ENCODE peak calls at places on chromosomes 7 and 10, in eight cellular contexts. One of them, this sample, is unnamed.
A peak's percentile ranks its signal among the peaks of the same experiment; 100 is the strongest.

GRCh38 chr7:80379034-80379433 is 132.8 kb downstream of the GNAT3 start:
- DNase-seq in gastrocnemius medialis: no peak
- DNase-seq in CD8-positive, alpha-beta memory T cell: no peak
- DNase-seq in transverse colon: no peak
- DNase-seq in neuronal stem cell: no peak
- DNase-seq in PC-9: no peak
- DNase-seq in uterus: no peak
- DNase-seq in CD8-positive, alpha-beta T cell: no peak
- DNase-seq in this sample: no peak

GRCh38 chr10:110408203-110408871 is 89.4 kb upstream of the DUSP5 start:
- DNase-seq in gastrocnemius medialis: no peak
- DNase-seq in CD8-positive, alpha-beta memory T cell: no peak
- DNase-seq in transverse colon: no peak
- DNase-seq in neuronal stem cell: no peak
- DNase-seq in PC-9: peak; percentile 94
- DNase-seq in uterus: no peak
- DNase-seq in CD8-positive, alpha-beta T cell: no peak
- DNase-seq in this sample: no peak

GRCh38 chr10:15472008-15472407 is 100.9 kb upstream of the FAM171A1 start:
- DNase-seq in gastrocnemius medialis: no peak
- DNase-seq in CD8-positive, alpha-beta memory T cell: no peak
- DNase-seq in transverse colon: no peak
- DNase-seq in neuronal stem cell: no peak
- DNase-seq in PC-9: no peak
- DNase-seq in uterus: no peak
- DNase-seq in CD8-positive, alpha-beta T cell: no peak
- DNase-seq in this sample: no peak

GRCh38 chr7:568681-569035 is 49.0 kb upstream of the PDGFA start:
- DNase-seq in gastrocnemius medialis: no peak
- DNase-seq in CD8-positive, alpha-beta memory T cell: no peak
- DNase-seq in transverse colon: no peak
- DNase-seq in neuronal stem cell: no peak
- DNase-seq in PC-9: no peak
- DNase-seq in uterus: no peak
- DNase-seq in CD8-positive, alpha-beta T cell: no peak
- DNase-seq in this sample: no peak

GRCh38 chr7:424301-424935 is 95.2 kb downstream of the PDGFA start:
- DNase-seq in gastrocnemius medialis: no peak
- DNase-seq in CD8-positive, alpha-beta memory T cell: no peak
- DNase-seq in transverse colon: no peak
- DNase-seq in neuronal stem cell: no peak
- DNase-seq in PC-9: no peak
- DNase-seq in uterus: no peak
- DNase-seq in CD8-positive, alpha-beta T cell: no peak
- DNase-seq in this sample: no peak

GRCh38 chr10:60399343-60399742 is 9.7 kb upstream of the ANK3 start:
- DNase-seq in gastrocnemius medialis: no peak
- DNase-seq in CD8-positive, alpha-beta memory T cell: no peak
- DNase-seq in transverse colon: no peak
- DNase-seq in neuronal stem cell: no peak
- DNase-seq in PC-9: no peak
- DNase-seq in uterus: no peak
- DNase-seq in CD8-positive, alpha-beta T cell: no peak
- DNase-seq in this sample: no peak

GRCh38 chr10:58755688-58756087 is 243.0 kb downstream of the BICC1 start:
- DNase-seq in gastrocnemius medialis: peak; percentile 38
- DNase-seq in CD8-positive, alpha-beta memory T cell: no peak
- DNase-seq in transverse colon: peak; percentile 10
- DNase-seq in neuronal stem cell: no peak
- DNase-seq in PC-9: no peak
- DNase-seq in uterus: peak; percentile 42
- DNase-seq in CD8-positive, alpha-beta T cell: no peak
- DNase-seq in this sample: peak; percentile 54

GRCh38 chr7:45185028-45185863 is 27.7 kb downstream of the RAMP3 start:
- DNase-seq in gastrocnemius medialis: no peak
- DNase-seq in CD8-positive, alpha-beta memory T cell: no peak
- DNase-seq in transverse colon: no peak
- DNase-seq in neuronal stem cell: no peak
- DNase-seq in PC-9: no peak
- DNase-seq in uterus: no peak
- DNase-seq in CD8-positive, alpha-beta T cell: no peak
- DNase-seq in this sample: no peak

GRCh38 chr7:151987748-151988529 is 31.7 kb downstream of the GALNTL5 start:
- DNase-seq in gastrocnemius medialis: no peak
- DNase-seq in CD8-positive, alpha-beta memory T cell: no peak
- DNase-seq in transverse colon: no peak
- DNase-seq in neuronal stem cell: no peak
- DNase-seq in PC-9: no peak
- DNase-seq in uterus: no peak
- DNase-seq in CD8-positive, alpha-beta T cell: no peak
- DNase-seq in this sample: no peak

GRCh38 chr7:130022115-130022514 is 29.1 kb downstream of the ZC3HC1 start:
- DNase-seq in gastrocnemius medialis: peak; percentile 66
- DNase-seq in CD8-positive, alpha-beta memory T cell: no peak
- DNase-seq in transverse colon: no peak
- DNase-seq in neuronal stem cell: no peak
- DNase-seq in PC-9: no peak
- DNase-seq in uterus: no peak
- DNase-seq in CD8-positive, alpha-beta T cell: no peak
- DNase-seq in this sample: no peak

GRCh38 chr7:105932835-105933477 is 30.1 kb upstream of the CDHR3 start:
- DNase-seq in gastrocnemius medialis: no peak
- DNase-seq in CD8-positive, alpha-beta memory T cell: no peak
- DNase-seq in transverse colon: peak; percentile 16
- DNase-seq in neuronal stem cell: peak; percentile 11
- DNase-seq in PC-9: no peak
- DNase-seq in uterus: no peak
- DNase-seq in CD8-positive, alpha-beta T cell: no peak
- DNase-seq in this sample: peak; percentile 52

GRCh38 chr10:70985824-70986336 is 97.5 kb upstream of the PCBD1 start:
- DNase-seq in gastrocnemius medialis: peak; percentile 13
- DNase-seq in CD8-positive, alpha-beta memory T cell: no peak
- DNase-seq in transverse colon: peak; percentile 48
- DNase-seq in neuronal stem cell: no peak
- DNase-seq in PC-9: peak; percentile 49
- DNase-seq in uterus: no peak
- DNase-seq in CD8-positive, alpha-beta T cell: no peak
- DNase-seq in this sample: no peak

GRCh38 chr10:58399410-58399809 is 14.2 kb downstream of the TFAM start:
- DNase-seq in gastrocnemius medialis: no peak
- DNase-seq in CD8-positive, alpha-beta memory T cell: no peak
- DNase-seq in transverse colon: no peak
- DNase-seq in neuronal stem cell: no peak
- DNase-seq in PC-9: no peak
- DNase-seq in uterus: no peak
- DNase-seq in CD8-positive, alpha-beta T cell: no peak
- DNase-seq in this sample: no peak

GRCh38 chr10:50582766-50583762 is 40.7 kb downstream of the SGMS1 start:
- DNase-seq in gastrocnemius medialis: no peak
- DNase-seq in CD8-positive, alpha-beta memory T cell: no peak
- DNase-seq in transverse colon: no peak
- DNase-seq in neuronal stem cell: no peak
- DNase-seq in PC-9: peak; percentile 76
- DNase-seq in uterus: no peak
- DNase-seq in CD8-positive, alpha-beta T cell: no peak
- DNase-seq in this sample: no peak

GRCh38 chr7:103065666-103066065 is 8.9 kb downstream of the FBXL13 start:
- DNase-seq in gastrocnemius medialis: no peak
- DNase-seq in CD8-positive, alpha-beta memory T cell: peak; percentile 57
- DNase-seq in transverse colon: peak; percentile 21
- DNase-seq in neuronal stem cell: peak; percentile 5
- DNase-seq in PC-9: no peak
- DNase-seq in uterus: no peak
- DNase-seq in CD8-positive, alpha-beta T cell: peak; percentile 44
- DNase-seq in this sample: peak; percentile 22

GRCh38 chr10:74189999-74190421 is 39.0 kb downstream of the ADK start:
- DNase-seq in gastrocnemius medialis: no peak
- DNase-seq in CD8-positive, alpha-beta memory T cell: no peak
- DNase-seq in transverse colon: peak; percentile 21
- DNase-seq in neuronal stem cell: no peak
- DNase-seq in PC-9: peak; percentile 98
- DNase-seq in uterus: no peak
- DNase-seq in CD8-positive, alpha-beta T cell: peak; percentile 27
- DNase-seq in this sample: no peak

GRCh38 chr10:96153065-96153464 is 23.0 kb downstream of the ZNF518A start:
- DNase-seq in gastrocnemius medialis: no peak
- DNase-seq in CD8-positive, alpha-beta memory T cell: no peak
- DNase-seq in transverse colon: no peak
- DNase-seq in neuronal stem cell: no peak
- DNase-seq in PC-9: no peak
- DNase-seq in uterus: no peak
- DNase-seq in CD8-positive, alpha-beta T cell: no peak
- DNase-seq in this sample: no peak

GRCh38 chr7:81159402-81159801 is 240.6 kb upstream of the SEMA3C start:
- DNase-seq in gastrocnemius medialis: no peak
- DNase-seq in CD8-positive, alpha-beta memory T cell: no peak
- DNase-seq in transverse colon: no peak
- DNase-seq in neuronal stem cell: no peak
- DNase-seq in PC-9: peak; percentile 52
- DNase-seq in uterus: no peak
- DNase-seq in CD8-positive, alpha-beta T cell: no peak
- DNase-seq in this sample: no peak

GRCh38 chr10:60868946-60869345 is 75.0 kb downstream of the RHOBTB1 start:
- DNase-seq in gastrocnemius medialis: no peak
- DNase-seq in CD8-positive, alpha-beta memory T cell: no peak
- DNase-seq in transverse colon: no peak
- DNase-seq in neuronal stem cell: no peak
- DNase-seq in PC-9: no peak
- DNase-seq in uterus: no peak
- DNase-seq in CD8-positive, alpha-beta T cell: no peak
- DNase-seq in this sample: no peak

GRCh38 chr7:91636728-91637127 is 243.8 kb downstream of the MTERF1 start:
- DNase-seq in gastrocnemius medialis: no peak
- DNase-seq in CD8-positive, alpha-beta memory T cell: no peak
- DNase-seq in transverse colon: no peak
- DNase-seq in neuronal stem cell: no peak
- DNase-seq in PC-9: no peak
- DNase-seq in uterus: no peak
- DNase-seq in CD8-positive, alpha-beta T cell: no peak
- DNase-seq in this sample: no peak

GRCh38 chr7:130397472-130397871 is 17.2 kb downstream of the CPA1 start:
- DNase-seq in gastrocnemius medialis: no peak
- DNase-seq in CD8-positive, alpha-beta memory T cell: no peak
- DNase-seq in transverse colon: no peak
- DNase-seq in neuronal stem cell: no peak
- DNase-seq in PC-9: no peak
- DNase-seq in uterus: no peak
- DNase-seq in CD8-positive, alpha-beta T cell: no peak
- DNase-seq in this sample: no peak

GRCh38 chr10:124092270-124093075 is 925 bp downstream of the CHST15 start:
- DNase-seq in gastrocnemius medialis: peak; percentile 49
- DNase-seq in CD8-positive, alpha-beta memory T cell: no peak
- DNase-seq in transverse colon: peak; percentile 77
- DNase-seq in neuronal stem cell: peak; percentile 57
- DNase-seq in PC-9: peak; percentile 43
- DNase-seq in uterus: peak; percentile 42
- DNase-seq in CD8-positive, alpha-beta T cell: no peak
- DNase-seq in this sample: peak; percentile 74
- H3K27ac ChIP-seq in gastrocnemius medialis: peak overlapping the region; percentile 79
- H3K27ac ChIP-seq in CD8-positive, alpha-beta memory T cell: no peak overlapping the region
- H3K27ac ChIP-seq in transverse colon: peak overlapping the region; percentile 94
- H3K27ac ChIP-seq in neuronal stem cell: no peak overlapping the region
- H3K27ac ChIP-seq in PC-9: peak overlapping the region; percentile 83
- H3K27ac ChIP-seq in uterus: peak overlapping the region; percentile 77
- H3K27ac ChIP-seq in CD8-positive, alpha-beta T cell: no peak overlapping the region
- H3K27ac ChIP-seq in this sample: peak overlapping the region; percentile 93

DNA sequence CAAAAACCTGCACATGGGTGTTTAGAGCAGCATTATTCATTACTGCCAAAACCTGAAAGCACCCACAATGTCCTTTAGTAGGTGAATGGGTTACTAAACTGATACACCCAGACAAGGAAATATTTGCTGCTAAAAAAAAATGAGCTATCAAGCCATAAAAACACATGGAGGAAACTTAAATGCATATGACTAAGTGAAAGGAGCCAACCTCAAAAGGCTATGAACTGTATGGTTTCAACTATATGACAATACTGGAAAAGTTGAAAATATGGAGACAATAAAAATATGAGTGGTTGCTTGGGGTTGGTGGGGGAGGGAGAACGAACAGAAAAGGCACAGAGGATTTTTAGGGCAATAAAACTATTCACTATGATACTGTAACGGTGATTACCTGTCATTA is 291.0 kb downstream of the TNS3 start:
- DNase-seq in gastrocnemius medialis: no peak
- DNase-seq in CD8-positive, alpha-beta memory T cell: no peak
- DNase-seq in transverse colon: no peak
- DNase-seq in neuronal stem cell: no peak
- DNase-seq in PC-9: no peak
- DNase-seq in uterus: no peak
- DNase-seq in CD8-positive, alpha-beta T cell: no peak
- DNase-seq in this sample: no peak
- H3K27ac ChIP-seq in gastrocnemius medialis: peak overlapping the region; percentile 82
- H3K27ac ChIP-seq in CD8-positive, alpha-beta memory T cell: no peak overlapping the region
- H3K27ac ChIP-seq in transverse colon: peak overlapping the region; percentile 53
- H3K27ac ChIP-seq in neuronal stem cell: no peak overlapping the region
- H3K27ac ChIP-seq in PC-9: peak overlapping the region; percentile 58
- H3K27ac ChIP-seq in uterus: no peak overlapping the region
- H3K27ac ChIP-seq in CD8-positive, alpha-beta T cell: no peak overlapping the region
- H3K27ac ChIP-seq in this sample: peak overlapping the region; percentile 70

DNA sequence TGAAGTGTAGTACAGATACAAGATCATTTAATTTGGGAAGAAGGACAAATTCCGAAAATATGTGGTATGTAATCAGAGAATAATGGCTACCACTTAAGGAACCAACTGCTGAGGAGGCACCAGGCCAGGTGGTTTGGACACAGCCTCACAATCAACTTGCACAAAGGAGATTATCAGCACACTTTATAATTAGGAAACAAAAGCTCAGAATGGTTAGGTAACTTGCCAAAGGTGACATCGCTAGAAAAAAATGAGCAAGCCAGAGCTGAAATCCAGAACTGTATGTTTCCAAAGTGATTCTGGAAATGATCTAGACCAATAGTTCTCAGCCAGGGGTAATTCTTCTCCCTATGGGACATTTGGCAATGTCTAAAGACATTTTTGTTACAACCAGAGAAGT is 36.6 kb downstream of the ERCC6 start:
- DNase-seq in gastrocnemius medialis: no peak
- DNase-seq in CD8-positive, alpha-beta memory T cell: no peak
- DNase-seq in transverse colon: no peak
- DNase-seq in neuronal stem cell: no peak
- DNase-seq in PC-9: no peak
- DNase-seq in uterus: no peak
- DNase-seq in CD8-positive, alpha-beta T cell: no peak
- DNase-seq in this sample: no peak
- H3K27ac ChIP-seq in gastrocnemius medialis: no peak overlapping the region
- H3K27ac ChIP-seq in CD8-positive, alpha-beta memory T cell: no peak overlapping the region
- H3K27ac ChIP-seq in transverse colon: no peak overlapping the region
- H3K27ac ChIP-seq in neuronal stem cell: no peak overlapping the region
- H3K27ac ChIP-seq in PC-9: no peak overlapping the region
- H3K27ac ChIP-seq in uterus: no peak overlapping the region
- H3K27ac ChIP-seq in CD8-positive, alpha-beta T cell: no peak overlapping the region
- H3K27ac ChIP-seq in this sample: no peak overlapping the region

DNA sequence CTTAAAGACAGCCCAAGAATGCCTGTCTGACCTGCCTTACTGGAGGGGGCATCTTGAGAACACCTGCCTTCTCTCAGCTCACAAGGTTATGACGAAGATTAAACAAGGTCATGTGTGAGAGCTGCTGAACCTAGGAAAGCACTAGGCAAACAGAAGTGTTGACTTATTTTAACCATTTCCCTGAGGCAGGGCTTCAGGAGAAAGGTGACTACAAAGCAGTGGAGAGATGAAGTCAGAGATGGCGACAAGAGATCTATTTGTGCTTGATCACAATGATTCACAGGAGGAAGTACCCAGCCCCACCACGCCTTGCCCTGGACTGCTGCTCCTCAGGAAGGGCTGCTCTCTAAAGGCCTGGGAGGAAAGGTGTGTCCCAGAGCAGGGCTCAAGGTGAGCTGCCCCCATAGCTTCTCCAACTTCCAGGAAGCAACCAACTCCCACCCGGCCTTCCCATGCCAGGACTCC is 27.8 kb downstream of the STN1 start:
- DNase-seq in gastrocnemius medialis: no peak
- DNase-seq in CD8-positive, alpha-beta memory T cell: no peak
- DNase-seq in transverse colon: peak; percentile 86
- DNase-seq in neuronal stem cell: no peak
- DNase-seq in PC-9: peak; percentile 99
- DNase-seq in uterus: no peak
- DNase-seq in CD8-positive, alpha-beta T cell: no peak
- DNase-seq in this sample: no peak
- H3K27ac ChIP-seq in gastrocnemius medialis: peak overlapping the region; percentile 14
- H3K27ac ChIP-seq in CD8-positive, alpha-beta memory T cell: no peak overlapping the region
- H3K27ac ChIP-seq in transverse colon: peak overlapping the region; percentile 78
- H3K27ac ChIP-seq in neuronal stem cell: no peak overlapping the region
- H3K27ac ChIP-seq in PC-9: peak overlapping the region; percentile 99
- H3K27ac ChIP-seq in uterus: no peak overlapping the region
- H3K27ac ChIP-seq in CD8-positive, alpha-beta T cell: no peak overlapping the region
- H3K27ac ChIP-seq in this sample: no peak overlapping the region